ENCODE peak calls at places on chromosomes 6 and 20, in six cellular contexts. One of them, this sample, is unnamed.

GRCh38 chr6:124298682-124299081 is 495.0 kb downstream of the NKAIN2 start:
- DNase-seq in HCT116: no peak
- DNase-seq in tibial nerve: no peak
- DNase-seq in heart left ventricle: no peak
- DNase-seq in endothelial cell of umbilical vein: no peak
- DNase-seq in gastrocnemius medialis: no peak
- DNase-seq in this sample: no peak

GRCh38 chr6:52253494-52253893 is 9.2 kb upstream of the IL17F start:
- DNase-seq in HCT116: no peak
- DNase-seq in tibial nerve: no peak
- DNase-seq in heart left ventricle: no peak
- DNase-seq in endothelial cell of umbilical vein: no peak
- DNase-seq in gastrocnemius medialis: no peak
- DNase-seq in this sample: no peak

GRCh38 chr20:34637245-34638185 is 39.4 kb downstream of the PIGU start:
- DNase-seq in HCT116: no peak
- DNase-seq in tibial nerve: peak; percentile 74
- DNase-seq in heart left ventricle: peak; percentile 23
- DNase-seq in endothelial cell of umbilical vein: no peak
- DNase-seq in gastrocnemius medialis: peak; percentile 60
- DNase-seq in this sample: no peak

GRCh38 chr20:19775353-19776201 is 17.5 kb downstream of the RIN2 start:
- DNase-seq in HCT116: no peak
- DNase-seq in tibial nerve: no peak
- DNase-seq in heart left ventricle: no peak
- DNase-seq in endothelial cell of umbilical vein: no peak
- DNase-seq in gastrocnemius medialis: no peak
- DNase-seq in this sample: no peak

GRCh38 chr6:134436950-134437349 is 119.0 kb upstream of the SGK1 start:
- DNase-seq in HCT116: no peak
- DNase-seq in tibial nerve: no peak
- DNase-seq in heart left ventricle: no peak
- DNase-seq in endothelial cell of umbilical vein: peak; percentile 11
- DNase-seq in gastrocnemius medialis: no peak
- DNase-seq in this sample: no peak

GRCh38 chr6:83815631-83816030 is 37.5 kb upstream of the RIPPLY2 start:
- DNase-seq in HCT116: no peak
- DNase-seq in tibial nerve: no peak
- DNase-seq in heart left ventricle: no peak
- DNase-seq in endothelial cell of umbilical vein: peak; percentile 97
- DNase-seq in gastrocnemius medialis: no peak
- DNase-seq in this sample: no peak

GRCh38 chr20:50848846-50849673 is 54.2 kb downstream of the BCAS4 start:
- DNase-seq in HCT116: no peak
- DNase-seq in tibial nerve: no peak
- DNase-seq in heart left ventricle: no peak
- DNase-seq in endothelial cell of umbilical vein: no peak
- DNase-seq in gastrocnemius medialis: no peak
- DNase-seq in this sample: no peak

GRCh38 chr20:31560900-31561598 is 44.0 kb upstream of the ID1 start:
- DNase-seq in HCT116: peak; percentile 91
- DNase-seq in tibial nerve: no peak
- DNase-seq in heart left ventricle: no peak
- DNase-seq in endothelial cell of umbilical vein: peak; percentile 92
- DNase-seq in gastrocnemius medialis: peak; percentile 92
- DNase-seq in this sample: no peak

GRCh38 chr6:40587240-40588069 is at the start of gene LRFN2:
- DNase-seq in HCT116: peak; percentile 38
- DNase-seq in tibial nerve: peak; percentile 30
- DNase-seq in heart left ventricle: peak; percentile 49
- DNase-seq in endothelial cell of umbilical vein: peak; percentile 62
- DNase-seq in gastrocnemius medialis: peak; percentile 54
- DNase-seq in this sample: peak; percentile 83

GRCh38 chr6:25642667-25643328 is 9.2 kb upstream of the SCGN start:
- DNase-seq in HCT116: no peak
- DNase-seq in tibial nerve: no peak
- DNase-seq in heart left ventricle: no peak
- DNase-seq in endothelial cell of umbilical vein: no peak
- DNase-seq in gastrocnemius medialis: no peak
- DNase-seq in this sample: no peak

GRCh38 chr20:60993647-60994046 is 258.4 kb upstream of the CDH4 start:
- DNase-seq in HCT116: no peak
- DNase-seq in tibial nerve: no peak
- DNase-seq in heart left ventricle: no peak
- DNase-seq in endothelial cell of umbilical vein: no peak
- DNase-seq in gastrocnemius medialis: no peak
- DNase-seq in this sample: no peak

GRCh38 chr20:45850926-45851325 is 6.3 kb downstream of the ACOT8 start:
- DNase-seq in HCT116: no peak
- DNase-seq in tibial nerve: no peak
- DNase-seq in heart left ventricle: no peak
- DNase-seq in endothelial cell of umbilical vein: no peak
- DNase-seq in gastrocnemius medialis: no peak
- DNase-seq in this sample: no peak

GRCh38 chr6:126017668-126018067 is 31.3 kb downstream of the TRMT11 start:
- DNase-seq in HCT116: no peak
- DNase-seq in tibial nerve: no peak
- DNase-seq in heart left ventricle: no peak
- DNase-seq in endothelial cell of umbilical vein: no peak
- DNase-seq in gastrocnemius medialis: no peak
- DNase-seq in this sample: no peak

GRCh38 chr6:129638055-129639019 is 71.6 kb downstream of the ARHGAP18 start:
- DNase-seq in HCT116: no peak
- DNase-seq in tibial nerve: no peak
- DNase-seq in heart left ventricle: no peak
- DNase-seq in endothelial cell of umbilical vein: peak; percentile 87
- DNase-seq in gastrocnemius medialis: no peak
- DNase-seq in this sample: peak; percentile 72

GRCh38 chr20:15603501-15603900 is 969.7 kb downstream of the KIF16B start:
- DNase-seq in HCT116: no peak
- DNase-seq in tibial nerve: no peak
- DNase-seq in heart left ventricle: no peak
- DNase-seq in endothelial cell of umbilical vein: no peak
- DNase-seq in gastrocnemius medialis: no peak
- DNase-seq in this sample: no peak

GRCh38 chr6:168158280-168158979 is 79.4 kb upstream of the FRMD1 start:
- DNase-seq in HCT116: no peak
- DNase-seq in tibial nerve: peak; percentile 3
- DNase-seq in heart left ventricle: no peak
- DNase-seq in endothelial cell of umbilical vein: no peak
- DNase-seq in gastrocnemius medialis: no peak
- DNase-seq in this sample: no peak

GRCh38 chr20:53847118-53847842 is 223.1 kb downstream of the BCAS1 start:
- DNase-seq in HCT116: no peak
- DNase-seq in tibial nerve: no peak
- DNase-seq in heart left ventricle: no peak
- DNase-seq in endothelial cell of umbilical vein: no peak
- DNase-seq in gastrocnemius medialis: no peak
- DNase-seq in this sample: no peak

DNA sequence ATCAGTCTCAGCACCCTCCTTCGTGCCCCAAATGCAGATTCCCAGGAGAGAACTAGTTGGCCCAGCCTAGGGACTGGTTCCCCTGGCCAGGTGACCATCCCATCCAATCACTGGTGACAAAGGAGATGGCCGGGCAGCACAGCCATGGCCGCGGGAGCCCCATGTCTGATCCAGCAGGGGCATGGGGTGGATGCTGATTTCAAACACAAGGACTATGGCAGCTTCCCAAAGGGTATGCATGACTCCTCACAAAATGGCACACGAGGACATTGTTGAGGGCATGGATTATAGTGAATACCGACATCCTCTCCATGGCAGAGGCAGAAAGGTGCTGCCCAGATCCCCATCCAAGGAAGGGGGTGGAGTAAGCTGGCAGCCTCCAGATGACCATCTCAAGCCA is 9.9 kb upstream of the LSM14B start:
- DNase-seq in HCT116: no peak
- DNase-seq in tibial nerve: no peak
- DNase-seq in heart left ventricle: no peak
- DNase-seq in endothelial cell of umbilical vein: no peak
- DNase-seq in gastrocnemius medialis: no peak
- DNase-seq in this sample: no peak
- H3K9me3 ChIP-seq in HCT116: peaks cover 7% of the 10 kb centered on the region
- H3K9me3 ChIP-seq in tibial nerve: no peaks in the 10 kb centered on the region
- H3K9me3 ChIP-seq in heart left ventricle: peaks cover 37% of the 10 kb centered on the region
- H3K9me3 ChIP-seq in endothelial cell of umbilical vein: peaks cover 8% of the 10 kb centered on the region
- H3K9me3 ChIP-seq in gastrocnemius medialis: peaks cover 26% of the 10 kb centered on the region
- H3K9me3 ChIP-seq in this sample: peaks cover 8% of the 10 kb centered on the region

DNA sequence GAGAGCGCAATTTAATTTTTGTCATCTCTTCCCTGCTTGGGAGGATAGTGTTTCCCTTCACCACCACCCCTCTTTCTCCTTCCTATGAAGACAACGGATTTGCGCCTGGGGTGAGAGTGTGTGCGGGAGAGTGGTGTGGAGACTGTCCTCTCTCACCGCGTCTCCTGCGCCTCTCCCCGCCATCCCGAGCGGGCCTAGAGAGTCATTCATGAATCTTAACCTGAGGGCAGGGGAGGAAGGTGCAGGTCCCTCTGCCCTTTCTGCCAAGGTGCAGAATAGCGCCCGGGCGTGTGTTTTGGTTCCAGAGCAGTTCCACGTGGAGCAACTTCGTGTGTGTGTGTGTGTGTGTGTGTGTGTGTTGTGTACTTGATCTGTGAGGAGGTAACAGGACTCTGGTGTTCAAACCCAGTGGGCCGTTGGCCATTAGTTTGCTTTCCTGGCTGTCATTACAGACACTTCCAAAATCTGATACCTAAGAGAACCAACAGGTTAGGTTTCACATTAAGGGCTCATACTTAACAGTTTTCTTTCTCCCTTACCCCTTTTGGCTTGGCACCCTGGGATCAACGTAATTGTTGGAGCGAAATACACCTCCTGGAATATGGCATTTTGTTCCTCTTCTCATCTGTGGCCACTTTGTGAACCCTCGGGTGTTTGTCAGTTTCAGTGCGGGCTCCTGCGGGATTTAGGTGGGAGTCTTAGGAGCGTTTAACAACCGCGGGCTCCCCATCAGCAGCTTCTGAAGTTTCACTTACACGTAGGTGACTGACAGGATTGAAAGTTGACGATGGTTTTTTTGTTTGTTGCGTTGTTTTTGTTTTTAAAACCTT is 1.8 kb downstream of the EYA4 start:
- DNase-seq in HCT116: no peak
- DNase-seq in tibial nerve: peak; percentile 10
- DNase-seq in heart left ventricle: peak; percentile 13
- DNase-seq in endothelial cell of umbilical vein: peak; percentile 7
- DNase-seq in gastrocnemius medialis: peak; percentile 92
- DNase-seq in this sample: no peak
- H3K4me3 ChIP-seq in HCT116: no peak overlapping the region
- H3K4me3 ChIP-seq in tibial nerve: peak overlapping the region; percentile 36
- H3K4me3 ChIP-seq in heart left ventricle: peak overlapping the region; percentile 62
- H3K4me3 ChIP-seq in endothelial cell of umbilical vein: no peak overlapping the region
- H3K4me3 ChIP-seq in gastrocnemius medialis: peak overlapping the region; percentile 76
- H3K4me3 ChIP-seq in this sample: no peak overlapping the region

GRCh38 chr20:3470627-3471396 is at the start of gene ATRN:
- DNase-seq in HCT116: peak; percentile 69
- DNase-seq in tibial nerve: peak; percentile 79
- DNase-seq in heart left ventricle: peak; percentile 95
- DNase-seq in endothelial cell of umbilical vein: peak; percentile 93
- DNase-seq in gastrocnemius medialis: peak; percentile 84
- DNase-seq in this sample: peak; percentile 94
- TF ChIP-seq POLR2A in HCT116: peak; percentile 88
- TF ChIP-seq POLR2A in tibial nerve: peak; percentile 61
- TF ChIP-seq POLR2A in heart left ventricle: peak; percentile 86
- TF ChIP-seq POLR2A in endothelial cell of umbilical vein: peak; percentile 98
- TF ChIP-seq POLR2A in gastrocnemius medialis: peak; percentile 62
- TF ChIP-seq POLR2A in this sample: peak; percentile 48

DNA sequence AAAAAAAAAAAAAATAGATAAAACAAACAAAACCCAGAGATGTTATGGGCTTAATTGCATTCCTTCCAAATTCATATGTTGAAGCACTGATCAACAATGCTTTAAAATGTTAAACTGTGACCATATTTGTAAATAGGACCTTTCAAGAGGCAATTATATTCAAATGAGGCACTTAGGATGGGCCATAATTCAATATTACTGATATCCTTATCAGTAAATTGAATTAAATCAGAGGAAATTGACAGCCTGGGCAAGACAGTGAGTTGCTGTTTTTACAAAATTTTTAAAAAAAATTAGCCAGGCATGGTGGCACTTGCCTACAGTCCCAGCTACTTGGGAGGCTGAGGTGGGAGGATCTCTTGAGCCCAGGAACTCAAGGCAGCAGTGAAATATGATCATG is 364.1 kb downstream of the GJA1 start:
- DNase-seq in HCT116: no peak
- DNase-seq in tibial nerve: no peak
- DNase-seq in heart left ventricle: no peak
- DNase-seq in endothelial cell of umbilical vein: no peak
- DNase-seq in gastrocnemius medialis: no peak
- DNase-seq in this sample: no peak
- H3K9me3 ChIP-seq in HCT116: no peaks in the 10 kb centered on the region
- H3K9me3 ChIP-seq in tibial nerve: no peaks in the 10 kb centered on the region
- H3K9me3 ChIP-seq in heart left ventricle: peaks cover 24% of the 10 kb centered on the region
- H3K9me3 ChIP-seq in endothelial cell of umbilical vein: peaks cover 2% of the 10 kb centered on the region
- H3K9me3 ChIP-seq in gastrocnemius medialis: no peaks in the 10 kb centered on the region
- H3K9me3 ChIP-seq in this sample: no peaks in the 10 kb centered on the region

GRCh38 chr6:31575952-31576684 is 753 bp downstream of the TNF start:
- DNase-seq in HCT116: no peak
- DNase-seq in tibial nerve: no peak
- DNase-seq in heart left ventricle: no peak
- DNase-seq in endothelial cell of umbilical vein: no peak
- DNase-seq in gastrocnemius medialis: no peak
- DNase-seq in this sample: no peak
- H3K4me3 ChIP-seq in HCT116: no peak overlapping the region
- H3K4me3 ChIP-seq in tibial nerve: peak overlapping the region; percentile 37
- H3K4me3 ChIP-seq in heart left ventricle: peak overlapping the region; percentile 49
- H3K4me3 ChIP-seq in endothelial cell of umbilical vein: no peak overlapping the region
- H3K4me3 ChIP-seq in gastrocnemius medialis: no peak overlapping the region
- H3K4me3 ChIP-seq in this sample: no peak overlapping the region

GRCh38 chr6:43231053-43231452 is 1.8 kb upstream of the DNPH1 start:
- DNase-seq in HCT116: no peak
- DNase-seq in tibial nerve: no peak
- DNase-seq in heart left ventricle: no peak
- DNase-seq in endothelial cell of umbilical vein: no peak
- DNase-seq in gastrocnemius medialis: no peak
- DNase-seq in this sample: no peak
- TF ChIP-seq POLR2A in HCT116: no peak
- TF ChIP-seq POLR2A in tibial nerve: no peak
- TF ChIP-seq POLR2A in heart left ventricle: no peak
- TF ChIP-seq POLR2A in endothelial cell of umbilical vein: no peak
- TF ChIP-seq POLR2A in gastrocnemius medialis: no peak
- TF ChIP-seq POLR2A in this sample: no peak

DNA sequence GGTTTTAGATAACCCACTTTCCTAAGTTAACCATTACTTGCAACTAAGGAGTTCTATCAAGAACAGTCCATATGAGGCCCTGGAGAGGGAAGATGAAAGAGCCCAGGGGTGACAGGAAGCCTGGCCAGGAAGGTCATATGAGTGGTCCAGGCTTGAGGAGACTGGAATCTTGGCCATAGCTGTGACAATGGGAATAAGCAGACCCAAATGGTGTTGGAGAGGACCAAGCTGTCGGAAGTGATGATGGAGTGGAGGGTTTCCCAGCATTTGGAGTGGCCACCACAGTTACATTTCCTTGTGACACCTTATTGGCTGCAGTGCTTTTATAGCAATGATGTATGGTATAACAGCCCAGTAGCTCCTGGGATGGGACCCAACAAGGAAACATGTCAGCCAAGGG is 219.6 kb downstream of the SOD2 start:
- DNase-seq in HCT116: no peak
- DNase-seq in tibial nerve: no peak
- DNase-seq in heart left ventricle: no peak
- DNase-seq in endothelial cell of umbilical vein: no peak
- DNase-seq in gastrocnemius medialis: no peak
- DNase-seq in this sample: no peak
- H3K9me3 ChIP-seq in HCT116: no peaks in the 10 kb centered on the region
- H3K9me3 ChIP-seq in tibial nerve: no peaks in the 10 kb centered on the region
- H3K9me3 ChIP-seq in heart left ventricle: no peaks in the 10 kb centered on the region
- H3K9me3 ChIP-seq in endothelial cell of umbilical vein: no peaks in the 10 kb centered on the region
- H3K9me3 ChIP-seq in gastrocnemius medialis: no peaks in the 10 kb centered on the region
- H3K9me3 ChIP-seq in this sample: no peaks in the 10 kb centered on the region

This sample was measured in ovary.